ENCODE peak calls at places on chromosomes 3 and 15, in eight cellular contexts. N, G, V, U, W, Y, P and D are unnamed samples.

GRCh38 chr3:120284702-120285507 is at the start of gene GPR156:
- DNase-seq in V (peak; percentile 60), G (peak; percentile 48), Y (no peak), P (no peak), W (peak; percentile 84), U (no peak), N (peak; percentile 54), D (peak; percentile 56)

GRCh38 chr3:132180337-132180791 is 136.8 kb upstream of the ACP3 start:
- DNase-seq in N (peak; percentile 89), P (peak; percentile 34), U (peak; percentile 58), V (peak; percentile 78), G (peak; percentile 75), W (peak; percentile 42), Y (peak; percentile 75), D (peak; percentile 83)

GRCh38 chr3:182258538-182259177 is 534.6 kb upstream of the ATP11B start:
- DNase-seq in G (peak; percentile 54), U (peak; percentile 65), V (peak; percentile 22), P (peak; percentile 31), W (peak; percentile 56), Y (peak; percentile 68), N (peak; percentile 66), D (peak; percentile 66)

GRCh38 chr3:56783644-56784451 is 17.9 kb downstream of the ARHGEF3 start:
- DNase-seq in N (peak; percentile 97), G (peak; percentile 52), V (peak; percentile 73), P (no peak), Y (peak; percentile 88), U (peak; percentile 89), W (no peak), D (no peak)

GRCh38 chr3:50008931-50009330 is 69.0 kb downstream of the RBM6 start:
- DNase-seq in G (no peak), N (peak; percentile 15), U (no peak), V (peak; percentile 65), Y (no peak), W (no peak), P (no peak), D (no peak)

GRCh38 chr3:148697311-148698189 is at the start of gene AGTR1:
- DNase-seq in U (no peak), G (peak; percentile 48), N (no peak), V (peak; percentile 68), P (no peak), Y (no peak), W (peak; percentile 80), D (peak; percentile 87)

GRCh38 chr15:89122532-89123525 is 34.6 kb downstream of the ABHD2 start:
- DNase-seq in Y (peak; percentile 72), G (no peak), P (no peak), U (no peak), N (peak; percentile 88), W (no peak), V (peak; percentile 69), D (no peak)

GRCh38 chr3:139555249-139555648 is 15.7 kb upstream of the RBP1 start:
- DNase-seq in G (no peak), V (no peak), P (no peak), N (peak; percentile 14), U (no peak), Y (no peak), W (no peak), D (no peak)

GRCh38 chr3:147616998-147617619 is 207.9 kb downstream of the ZIC1 start:
- DNase-seq in V (peak; percentile 69), W (peak; percentile 4), N (peak; percentile 48), Y (peak; percentile 41), G (peak; percentile 24), U (peak; percentile 30), P (peak; percentile 12), D (peak; percentile 63)

GRCh38 chr15:59406446-59406845 is 31.5 kb upstream of the FAM81A start:
- DNase-seq in U (peak; percentile 67), N (no peak), W (no peak), Y (peak; percentile 10), G (no peak), V (no peak), P (no peak), D (no peak)

GRCh38 chr3:127226946-127227842 is 34.3 kb downstream of the PRR23E start:
- DNase-seq in W (no peak), Y (no peak), G (peak; percentile 36), V (peak; percentile 54), P (peak; percentile 34), N (peak; percentile 6), U (no peak), D (peak; percentile 84)

GRCh38 chr3:190498293-190498692 is 15.6 kb upstream of the IL1RAP start:
- DNase-seq in Y (no peak), W (no peak), N (no peak), P (no peak), G (no peak), V (no peak), U (no peak), D (no peak)

GRCh38 chr15:98381446-98381845 is 266.9 kb upstream of the IGF1R start:
- DNase-seq in N (no peak), W (no peak), P (no peak), V (no peak), Y (no peak), G (no peak), U (no peak), D (no peak)

GRCh38 chr3:122377975-122378374 is 5.1 kb downstream of the MIX23 start:
- DNase-seq in U (no peak), Y (no peak), W (no peak), V (no peak), P (no peak), G (no peak), N (no peak), D (no peak)

GRCh38 chr3:107846282-107846852 is 244.5 kb downstream of the CD47 start:
- DNase-seq in G (peak; percentile 86), Y (no peak), U (peak; percentile 39), V (peak; percentile 79), P (peak; percentile 64), N (peak; percentile 80), W (no peak), D (peak; percentile 86)
- TF ChIP-seq EZH2phosphoT487 in G (no peak), Y (no peak), U (no peak), V (no peak), P (no peak), N (no peak), W (no peak), D (no peak)

GRCh38 chr15:25186411-25186810 is 231.6 kb downstream of the SNRPN start:
- DNase-seq in U (no peak), P (no peak), W (no peak), Y (no peak), N (no peak), G (no peak), V (no peak), D (no peak)

GRCh38 chr15:25188551-25189101 is 233.8 kb downstream of the SNRPN start:
- DNase-seq in Y (no peak), U (no peak), N (no peak), V (no peak), W (no peak), P (no peak), G (no peak), D (no peak)

GRCh38 chr15:25185791-25186190 is 231.0 kb downstream of the SNRPN start:
- DNase-seq in V (no peak), W (no peak), Y (no peak), N (no peak), P (no peak), G (no peak), U (no peak), D (no peak)

GRCh38 chr15:25188051-25188450 is 233.3 kb downstream of the SNRPN start:
- DNase-seq in V (no peak), P (no peak), G (no peak), W (no peak), U (no peak), Y (no peak), N (no peak), D (no peak)

DNA sequence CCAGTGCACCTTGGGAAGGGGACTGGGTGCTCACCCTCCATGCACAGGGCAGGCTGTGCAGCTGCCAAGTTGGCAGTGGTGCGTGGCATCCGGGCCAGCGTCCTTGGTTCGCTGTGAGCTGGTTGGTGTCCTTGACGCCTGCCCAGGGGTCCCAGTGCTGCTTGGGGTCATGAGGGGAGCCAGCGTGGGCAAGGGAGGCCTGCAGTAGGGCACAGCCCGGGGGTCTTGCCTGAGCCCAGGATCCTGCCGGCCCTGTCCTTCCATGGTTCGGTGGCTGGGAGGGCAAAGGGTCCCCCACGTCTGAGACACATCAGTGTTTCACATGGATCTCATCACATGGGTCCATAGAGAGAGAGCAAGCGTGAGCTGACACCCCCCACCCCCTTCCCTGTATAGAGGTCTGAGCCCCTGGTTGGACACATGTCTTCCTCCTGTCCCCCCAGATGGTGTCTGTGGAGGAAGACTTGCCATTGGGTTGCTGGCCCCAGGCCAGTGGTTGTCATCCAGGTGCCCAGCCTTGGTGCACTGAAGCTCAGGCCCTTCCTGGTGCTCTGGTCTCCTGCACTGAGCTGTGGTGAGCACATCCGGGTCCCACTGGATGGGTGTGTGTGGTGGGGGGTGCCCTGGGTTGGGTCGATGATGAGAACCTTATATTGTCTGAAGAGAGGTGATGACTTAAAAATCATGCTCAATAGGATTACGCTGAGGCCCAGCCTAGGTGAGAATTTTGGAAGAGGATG is 232.3 kb downstream of the SNRPN start:
- DNase-seq in V (no peak), U (no peak), W (no peak), Y (no peak), N (no peak), P (no peak), G (no peak), D (no peak)
- H3K9me3 ChIP-seq in V (no peaks in the 10 kb centered on the region), U (no peaks in the 10 kb centered on the region), W (no peaks in the 10 kb centered on the region), Y (no peaks in the 10 kb centered on the region), N (no peaks in the 10 kb centered on the region), P (no peaks in the 10 kb centered on the region), G (no peaks in the 10 kb centered on the region), D (no peaks in the 10 kb centered on the region)

DNA sequence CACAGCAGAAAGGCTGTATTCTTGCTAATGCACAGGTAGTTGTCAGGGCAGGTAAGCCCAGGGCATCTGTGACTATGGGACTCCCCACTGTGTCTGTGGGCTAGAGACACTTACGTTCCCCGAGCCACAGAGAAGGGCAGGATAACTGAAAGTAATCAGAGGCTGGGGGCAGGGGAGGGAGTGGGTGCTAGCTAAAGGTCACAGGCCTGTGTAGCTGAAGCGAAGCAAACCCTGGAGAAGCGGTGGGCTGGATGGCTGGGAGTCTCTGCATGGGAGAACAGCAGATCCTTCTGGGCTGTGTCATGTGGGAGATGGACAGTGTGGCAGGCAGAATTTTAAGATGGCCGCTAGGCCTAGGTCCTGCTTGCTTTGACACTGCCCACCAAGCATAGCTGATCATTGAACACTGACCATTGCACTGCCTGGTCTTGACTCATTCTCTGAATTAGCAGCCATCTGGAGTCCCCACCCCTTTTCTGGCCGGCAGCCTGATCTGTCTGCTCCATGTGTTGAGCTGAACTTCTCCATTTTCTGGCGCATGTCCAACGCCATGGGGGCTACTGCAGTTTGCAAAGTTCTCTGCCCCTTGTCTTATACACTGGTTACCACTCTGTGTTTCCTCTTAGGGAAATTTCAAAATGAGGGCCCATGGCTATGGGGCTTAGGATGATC is 110.0 kb downstream of the DGKG start:
- DNase-seq in V (no peak), G (no peak), Y (no peak), W (peak; percentile 45), P (no peak), N (no peak), U (no peak), D (no peak)
- TF ChIP-seq EZH2phosphoT487 in V (no peak), G (no peak), Y (no peak), W (no peak), P (no peak), N (no peak), U (no peak), D (no peak)

GRCh38 chr15:25176991-25177954 is 222.5 kb downstream of the SNRPN start:
- DNase-seq in Y (no peak), P (no peak), N (no peak), W (peak; percentile 3), U (no peak), V (no peak), G (peak; percentile 2), D (no peak)
- H3K9me3 ChIP-seq in Y (no peaks in the 10 kb centered on the region), P (peaks cover 5% of the 10 kb centered on the region), N (peaks cover 5% of the 10 kb centered on the region), W (no peaks in the 10 kb centered on the region), U (no peaks in the 10 kb centered on the region), V (no peaks in the 10 kb centered on the region), G (peaks cover 3% of the 10 kb centered on the region), D (no peaks in the 10 kb centered on the region)